ENCODE peak calls at places on chromosomes 11 and 22, in seven cellular contexts. H, N, B, L, D, C and G are unnamed samples.

GRCh38 chr22:49959782-49960158 is 802 bp upstream of the PIM3 start:
- DNase-seq in D (peak), B (no peak), L (no peak), N (peak), C (peak), H (no peak), G (no peak)

GRCh38 chr11:69839516-69839915 is 20.3 kb upstream of the FGF3 start:
- DNase-seq in B (no peak), H (no peak), D (no peak), C (no peak), N (no peak), L (no peak), G (no peak)

GRCh38 chr11:35050596-35050995 is 88.4 kb upstream of the CD44 start:
- DNase-seq in B (no peak), C (no peak), L (no peak), D (no peak), H (no peak), N (no peak), G (no peak)

GRCh38 chr22:27195104-27195503 is 537.7 kb downstream of the MIAT start:
- DNase-seq in N (no peak), C (no peak), D (no peak), B (no peak), L (no peak), H (no peak), G (peak)

GRCh38 chr11:57475671-57476222 is 15.4 kb downstream of the RTN4RL2 start:
- DNase-seq in L (no peak), N (no peak), D (no peak), B (no peak), H (no peak), C (no peak), G (no peak)

GRCh38 chr11:36211735-36212430 is 77.3 kb downstream of the COMMD9 start:
- DNase-seq in D (peak), B (no peak), C (no peak), N (no peak), L (no peak), H (no peak), G (no peak)

GRCh38 chr11:64453466-64453865 is 94.5 kb downstream of the RPS6KA4 start:
- DNase-seq in C (no peak), H (no peak), L (no peak), D (no peak), B (no peak), N (no peak), G (no peak)

GRCh38 chr11:77020751-77021150 is 13.4 kb upstream of the B3GNT6 start:
- DNase-seq in N (peak), D (no peak), H (no peak), C (no peak), B (no peak), L (no peak), G (no peak)

GRCh38 chr22:41636467-41636866 is 15.4 kb downstream of the XRCC6 start:
- DNase-seq in B (no peak), C (no peak), D (no peak), N (peak), L (no peak), H (no peak), G (peak)

GRCh38 chr22:27775087-27775697 is 26.4 kb downstream of the MN1 start:
- DNase-seq in C (no peak), D (no peak), N (no peak), B (no peak), L (no peak), H (no peak), G (peak)

GRCh38 chr11:65355013-65355775 is 643 bp downstream of the TIGD3 start:
- DNase-seq in C (peak), H (peak), D (peak), B (no peak), N (no peak), L (no peak), G (no peak)

GRCh38 chr11:17169876-17170275 is 37.9 kb downstream of the PIK3C2A start:
- DNase-seq in B (no peak), L (no peak), C (no peak), D (no peak), N (no peak), H (no peak), G (no peak)

GRCh38 chr11:47345890-47346563 is 6.5 kb downstream of the MYBPC3 start:
- DNase-seq in H (no peak), N (no peak), D (peak), C (no peak), L (no peak), B (no peak), G (no peak)

GRCh38 chr11:95711162-95711944 is 78.2 kb downstream of the FAM76B start:
- DNase-seq in B (peak), D (no peak), N (no peak), C (no peak), H (no peak), L (no peak), G (peak)

GRCh38 chr11:120875986-120876385 is 147.9 kb upstream of the TBCEL start:
- DNase-seq in D (no peak), H (no peak), B (no peak), C (no peak), N (no peak), L (no peak), G (no peak)

GRCh38 chr11:32400196-32400595 is 35.1 kb downstream of the WT1 start:
- DNase-seq in B (no peak), C (no peak), D (no peak), L (peak), H (no peak), N (no peak), G (peak)

GRCh38 chr22:19067696-19068348 is 54.4 kb downstream of the DGCR2 start:
- DNase-seq in N (no peak), C (no peak), L (no peak), H (no peak), D (no peak), B (no peak), G (no peak)

GRCh38 chr11:14189874-14190273 is 169.1 kb downstream of the RRAS2 start:
- DNase-seq in D (no peak), L (no peak), C (no peak), N (no peak), B (no peak), H (no peak), G (no peak)

GRCh38 chr11:70299636-70300035 is 29.1 kb downstream of the PPFIA1 start:
- DNase-seq in L (no peak), D (no peak), H (no peak), B (no peak), N (no peak), C (no peak), G (no peak)

GRCh38 chr11:86346513-86346912 is 28.2 kb upstream of the CCDC81 start:
- DNase-seq in H (no peak), B (no peak), L (no peak), N (no peak), D (no peak), C (no peak), G (no peak)

GRCh38 chr11:83195176-83195531 is 1.6 kb downstream of the ANKRD42 start:
- DNase-seq in C (no peak), D (peak), H (no peak), N (no peak), L (no peak), B (no peak), G (peak)
- TF ChIP-seq RFX5 in C (no peak), D (no peak), H (no peak), N (no peak), L (no peak), B (no peak), G (no peak)

GRCh38 chr11:103051986-103052385 is 40.0 kb downstream of the DCUN1D5 start:
- DNase-seq in C (no peak), L (no peak), H (no peak), B (no peak), D (no peak), N (no peak), G (peak)

GRCh38 chr11:103051158-103051801 is 40.7 kb downstream of the DCUN1D5 start:
- DNase-seq in D (no peak), N (no peak), C (no peak), L (no peak), H (no peak), B (no peak), G (no peak)

GRCh38 chr11:103055174-103055890 is 36.6 kb downstream of the DCUN1D5 start:
- DNase-seq in D (peak), L (no peak), B (no peak), H (peak), N (peak), C (peak), G (peak)

GRCh38 chr11:103053997-103054396 is 38.0 kb downstream of the DCUN1D5 start:
- DNase-seq in L (no peak), D (no peak), B (no peak), C (no peak), N (no peak), H (no peak), G (no peak)
- TF ChIP-seq RFX5 in L (no peak), D (no peak), B (no peak), C (no peak), N (no peak), H (no peak), G (no peak)

GRCh38 chr11:8389034-8389996 is 125.6 kb upstream of the LMO1 start:
- DNase-seq in L (no peak), N (no peak), D (no peak), B (no peak), H (no peak), C (peak), G (no peak)
- TF ChIP-seq RFX5 in L (no peak), N (no peak), D (no peak), B (no peak), H (no peak), C (no peak), G (no peak)

GRCh38 chr11:72736452-72737069 is 15.6 kb downstream of the ARAP1 start:
- DNase-seq in C (no peak), D (no peak), N (peak), H (peak), L (no peak), B (no peak), G (peak)
- TF ChIP-seq RFX5 in C (no peak), D (no peak), N (no peak), H (no peak), L (no peak), B (no peak), G (no peak)

DNA sequence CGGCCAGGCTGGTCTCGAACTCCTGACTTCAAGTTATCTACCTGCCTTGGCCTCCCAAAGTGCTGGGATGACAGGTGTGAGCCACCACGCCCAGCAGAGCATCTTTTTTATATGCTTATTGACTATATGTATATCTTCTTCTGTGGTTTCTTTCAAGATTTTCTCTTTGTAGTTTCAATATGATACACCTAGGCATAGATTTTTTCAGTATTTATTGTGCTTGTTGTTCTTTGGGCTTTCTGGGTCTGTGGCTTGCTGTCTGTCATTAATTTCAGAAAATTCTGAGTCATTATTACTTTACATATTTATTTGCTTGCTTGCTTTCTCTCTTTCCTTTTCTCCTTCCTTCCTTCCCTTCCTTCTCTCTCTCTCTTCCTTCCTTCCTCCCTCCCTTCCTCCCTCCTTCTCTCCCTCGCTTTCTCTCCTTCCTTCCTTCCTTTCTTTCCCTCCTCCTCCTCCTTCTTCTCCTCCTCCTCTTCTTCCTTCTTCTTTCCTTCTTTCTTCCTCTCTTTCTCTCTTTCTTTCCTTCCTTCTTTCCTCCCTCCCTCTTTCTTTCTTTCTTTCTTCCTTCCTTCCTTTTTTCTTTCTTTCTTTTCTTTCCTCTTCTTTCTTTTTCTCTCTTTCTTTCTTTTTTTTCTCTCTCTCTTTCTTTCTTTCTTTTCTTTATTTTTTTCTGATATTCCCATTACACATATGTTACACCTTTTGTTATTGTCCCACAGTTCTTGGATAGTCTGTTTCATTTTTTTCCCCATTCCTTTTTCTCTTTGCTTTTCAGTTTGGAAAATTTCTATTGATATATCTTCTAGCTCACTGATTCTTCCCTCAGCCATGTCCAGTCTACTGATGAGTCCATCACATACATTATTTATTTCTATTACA is 10.9 kb upstream of the DCHS1 start:
- DNase-seq in C (no peak), L (no peak), H (no peak), N (no peak), D (no peak), B (no peak), G (no peak)
- TF ChIP-seq RFX5 in C (no peak), L (no peak), H (no peak), N (no peak), D (no peak), B (no peak), G (no peak)

GRCh38 chr11:2426826-2427521 is 17.3 kb downstream of the TRPM5 start:
- DNase-seq in L (no peak), N (no peak), D (no peak), C (no peak), H (no peak), B (no peak), G (no peak)

GRCh38 chr11:2424811-2425495 is 19.4 kb downstream of the TRPM5 start:
- DNase-seq in L (no peak), B (no peak), H (no peak), C (no peak), N (no peak), D (no peak), G (no peak)

GRCh38 chr11:2426221-2426620 is 18.1 kb downstream of the TRPM5 start:
- DNase-seq in D (no peak), N (no peak), L (no peak), B (no peak), C (no peak), H (no peak), G (no peak)

GRCh38 chr11:2423157-2424025 is 20.9 kb downstream of the TRPM5 start:
- DNase-seq in N (no peak), H (no peak), L (no peak), D (no peak), C (no peak), B (no peak), G (no peak)

DNA sequence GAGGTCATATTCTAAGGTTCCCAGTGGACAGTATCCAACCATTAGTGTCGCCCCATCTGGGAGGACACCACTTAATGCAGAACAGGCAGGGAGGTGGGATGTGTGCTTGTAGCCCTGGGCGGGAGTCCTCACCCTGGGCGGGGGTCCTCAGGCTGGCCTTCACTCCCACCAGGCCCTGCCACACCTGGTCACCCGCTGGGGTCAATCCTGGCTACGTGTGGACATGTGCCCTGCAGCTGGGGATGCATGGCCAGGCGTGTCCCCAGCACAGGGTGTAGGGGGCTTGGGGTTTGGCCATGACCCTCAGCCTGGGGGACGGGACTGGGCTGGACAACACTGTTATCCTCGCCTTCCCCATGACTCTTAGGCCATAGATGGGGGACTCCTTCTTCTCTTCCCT is 18.8 kb downstream of the TRPM5 start:
- DNase-seq in C (no peak), N (no peak), L (no peak), D (no peak), B (no peak), H (no peak), G (no peak)
- TF ChIP-seq RFX5 in C (no peak), N (no peak), L (no peak), D (no peak), B (no peak), H (no peak), G (no peak)

GRCh38 chr11:117960406-117960805 is 25.8 kb upstream of the IL10RA start:
- DNase-seq in D (no peak), N (no peak), C (no peak), H (no peak), B (no peak), L (no peak), G (no peak)

GRCh38 chr11:117958949-117959348 is 27.2 kb upstream of the IL10RA start:
- DNase-seq in C (no peak), B (no peak), H (no peak), D (no peak), L (no peak), N (no peak), G (no peak)

GRCh38 chr11:117959438-117960149 is 26.6 kb upstream of the IL10RA start:
- DNase-seq in L (no peak), N (no peak), B (no peak), H (no peak), C (no peak), D (no peak), G (no peak)

GRCh38 chr11:117966908-117967307 is 19.3 kb upstream of the IL10RA start:
- DNase-seq in N (no peak), D (no peak), H (no peak), L (no peak), B (no peak), C (no peak), G (no peak)

DNA sequence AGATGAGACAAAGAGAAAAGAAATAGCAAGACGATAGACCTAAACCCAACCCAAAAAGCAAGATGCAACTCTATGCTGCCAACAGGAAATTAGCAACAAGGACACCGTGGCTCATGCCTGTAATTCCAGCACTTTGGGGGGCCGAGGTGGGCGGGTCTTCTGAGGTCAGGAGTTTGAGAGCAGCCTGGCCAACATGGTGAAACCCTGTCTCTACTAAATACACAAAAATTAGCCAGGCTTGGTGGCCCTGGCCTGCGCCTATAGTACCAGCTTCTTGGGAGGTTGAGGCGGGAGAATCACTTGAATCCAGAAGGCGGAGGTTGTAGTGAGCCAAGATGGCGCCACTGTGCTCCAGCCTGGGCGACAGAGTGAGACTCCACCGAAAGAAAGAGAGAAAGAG is 24.3 kb upstream of the IL10RA start:
- DNase-seq in B (no peak), D (no peak), C (no peak), L (no peak), H (no peak), N (no peak), G (no peak)
- TF ChIP-seq RFX5 in B (no peak), D (no peak), C (no peak), L (no peak), H (no peak), N (no peak), G (no peak)

DNA sequence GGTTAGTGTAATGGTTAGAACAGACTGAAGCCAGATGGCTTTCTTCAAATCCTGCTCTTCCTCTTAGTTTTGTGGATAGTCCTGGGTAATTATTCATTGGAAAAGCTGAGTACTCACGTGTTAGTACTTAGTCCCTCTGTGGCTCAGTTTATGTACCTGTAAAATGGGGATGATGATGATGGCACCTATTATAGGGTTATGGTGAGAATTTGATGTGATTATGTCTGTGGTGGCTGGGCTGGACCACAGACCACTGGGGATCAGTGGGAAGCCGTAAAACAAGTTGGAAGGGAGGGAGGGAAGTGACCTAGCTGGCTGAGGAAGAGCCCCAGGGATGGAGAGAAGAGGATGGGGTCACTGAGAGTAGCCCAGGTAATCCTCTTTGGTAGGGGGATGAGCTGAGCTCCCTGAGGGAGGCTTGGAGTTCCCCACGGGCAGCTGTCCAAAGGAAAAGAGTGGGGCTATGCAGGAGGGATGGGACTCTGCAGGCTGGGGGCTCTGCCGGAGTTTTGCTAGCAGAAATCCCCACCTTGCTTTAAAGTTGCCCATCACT is 19.8 kb downstream of the ARHGEF17 start:
- DNase-seq in D (no peak), H (no peak), C (no peak), L (no peak), N (no peak), B (no peak), G (no peak)
- TF ChIP-seq RFX5 in D (no peak), H (no peak), C (no peak), L (no peak), N (no peak), B (no peak), G (no peak)

GRCh38 chr22:36331306-36331911 is 56.4 kb downstream of the MYH9 start:
- DNase-seq in N (peak), D (peak), H (peak), B (peak), L (peak), C (peak), G (peak)

GRCh38 chr22:36331912-36332622 is 55.7 kb downstream of the MYH9 start:
- DNase-seq in L (no peak), D (peak), N (no peak), H (no peak), C (no peak), B (peak), G (peak)

GRCh38 chr22:36334081-36334831 is 53.5 kb downstream of the MYH9 start:
- DNase-seq in B (no peak), C (no peak), L (no peak), D (no peak), H (peak), N (peak), G (no peak)

GRCh38 chr22:36333632-36334031 is 54.1 kb downstream of the MYH9 start:
- DNase-seq in B (no peak), D (no peak), L (no peak), N (no peak), C (no peak), H (no peak), G (no peak)

GRCh38 chr22:36332623-36333331 is 55.0 kb downstream of the MYH9 start:
- DNase-seq in D (no peak), B (peak), C (no peak), N (peak), H (no peak), L (no peak), G (peak)
- TF ChIP-seq RFX5 in D (no peak), B (no peak), C (no peak), N (no peak), H (no peak), L (no peak), G (no peak)

DNA sequence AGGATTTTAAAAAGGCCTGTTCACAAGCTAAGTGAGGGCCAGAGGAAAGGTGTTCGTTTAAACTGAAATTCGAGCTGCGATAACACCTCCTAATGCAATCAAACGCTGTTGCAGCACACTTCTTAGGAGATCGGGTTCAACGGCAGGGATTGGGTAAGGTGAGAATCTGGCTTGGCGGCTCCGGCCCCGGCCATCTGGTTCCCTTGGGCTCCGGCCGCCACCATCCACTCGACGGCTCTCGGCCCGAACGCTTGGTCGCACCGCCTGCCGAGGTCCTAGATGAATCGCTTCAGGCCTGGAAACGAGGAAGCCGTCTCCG is 449 bp downstream of the C11orf71 start:
- DNase-seq in B (peak), D (no peak), H (no peak), N (no peak), C (peak), L (no peak), G (no peak)
- TF ChIP-seq RFX5 in B (no peak), D (no peak), H (no peak), N (no peak), C (no peak), L (no peak), G (no peak)